ENCODE peak calls at places on chromosomes 2 and 18, in four cellular contexts. Z, E, A and P are unnamed samples. For H3K36me3, the result is how much of the 10 kb centered on the place peaks cover.

GRCh38 chr2:133092571-133092970 is 422.6 kb upstream of the LYPD1 start:
- DNase-seq in Z (no peak), E (peak), A (no peak), P (no peak)

GRCh38 chr18:10482363-10482984 is 28.0 kb downstream of the APCDD1 start:
- DNase-seq in Z (no peak), E (no peak), A (no peak), P (no peak)

GRCh38 chr2:198374375-198375072 is 570.1 kb downstream of the PLCL1 start:
- DNase-seq in Z (no peak), E (peak), A (peak), P (no peak)

GRCh38 chr2:104378853-104379374 is 475.0 kb upstream of the POU3F3 start:
- DNase-seq in Z (no peak), E (no peak), A (no peak), P (peak)

GRCh38 chr18:9095297-9096012 is 7.0 kb upstream of the NDUFV2 start:
- DNase-seq in Z (no peak), E (no peak), A (no peak), P (no peak)

GRCh38 chr18:79614211-79615028 is 65.2 kb upstream of the CTDP1 start:
- DNase-seq in Z (peak), E (no peak), A (no peak), P (no peak)

GRCh38 chr18:3256693-3257626 is 5.0 kb upstream of the MYL12B start:
- DNase-seq in Z (no peak), E (peak), A (peak), P (no peak)

GRCh38 chr2:238940806-238941205 is 92.9 kb downstream of the TWIST2 start:
- DNase-seq in Z (no peak), E (no peak), A (no peak), P (no peak)

GRCh38 chr2:6826081-6826913 is 39.4 kb downstream of the CMPK2 start:
- DNase-seq in Z (no peak), E (peak), A (peak), P (no peak)

DNA sequence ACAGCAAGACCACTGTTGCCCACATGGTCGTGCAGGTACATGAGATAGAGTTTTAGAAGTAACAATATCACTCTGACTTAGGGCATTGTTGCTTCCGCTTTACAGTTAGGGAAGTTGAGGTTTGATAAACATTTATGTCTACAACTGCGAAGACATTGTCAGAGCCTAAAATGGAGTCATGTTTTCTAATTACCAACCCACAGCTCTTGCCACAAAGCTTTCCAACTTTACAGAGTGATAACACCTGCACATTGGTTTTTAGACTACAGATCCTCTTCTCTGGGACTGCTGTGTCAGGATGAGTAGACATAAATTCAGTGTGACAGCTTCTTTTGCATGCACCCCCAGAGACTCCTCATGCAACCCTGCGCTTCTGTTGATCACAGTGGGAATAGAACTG is 119.0 kb downstream of the FEZ2 start:
- DNase-seq in Z (no peak), E (no peak), A (no peak), P (no peak)
- H3K36me3 ChIP-seq in Z (half or more), E (half or more), A (under half), P (under half)

GRCh38 chr2:134433469-134433868 is 179.6 kb downstream of the MGAT5 start:
- DNase-seq in Z (no peak), E (no peak), A (no peak), P (no peak)
- H3K36me3 ChIP-seq in Z (under half), E (under half), A (under half), P (under half)

DNA sequence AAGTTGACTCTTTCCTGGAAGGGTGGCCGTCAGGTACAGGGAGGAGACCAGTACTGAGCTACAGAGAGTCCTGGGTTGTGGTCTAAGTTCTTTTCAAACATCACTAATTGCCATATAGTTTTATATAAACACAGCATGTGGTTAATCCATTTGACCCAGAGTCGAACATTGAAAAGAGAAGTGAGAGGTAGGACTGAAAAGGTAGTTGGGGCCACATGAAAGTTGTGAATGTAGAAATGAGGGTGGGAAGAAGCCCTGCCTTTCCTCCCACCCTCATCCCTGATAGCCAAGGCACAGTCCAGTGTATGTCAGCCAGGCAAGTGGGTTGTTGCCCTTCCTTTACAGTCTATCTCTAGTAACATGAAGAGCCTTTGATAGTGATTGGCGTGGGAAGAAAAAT is 4.4 kb downstream of the DDX18 start:
- DNase-seq in Z (no peak), E (no peak), A (no peak), P (no peak)
- H3K36me3 ChIP-seq in Z (half or more), E (half or more), A (under half), P (half or more)

DNA sequence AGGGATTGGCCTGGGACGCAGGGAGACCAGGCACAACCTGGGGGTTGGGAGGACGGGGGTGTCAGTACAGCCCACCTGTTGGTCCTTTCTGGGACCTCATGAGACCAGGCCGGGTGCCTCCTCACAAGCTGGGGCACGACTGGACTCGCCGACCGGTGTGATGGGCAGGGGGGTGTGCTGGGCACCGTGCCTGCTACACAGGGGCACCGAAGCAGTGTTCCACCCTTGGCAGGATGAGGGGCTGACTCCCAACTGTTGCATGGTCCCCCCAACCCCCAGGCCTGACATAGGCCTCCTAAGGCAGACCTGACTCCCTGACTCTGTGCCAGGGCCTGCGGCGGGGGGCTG is 256.7 kb downstream of the ATAD2B start:
- DNase-seq in Z (no peak), E (no peak), A (no peak), P (no peak)
- H3K36me3 ChIP-seq in Z (under half), E (under half), A (under half), P (under half)

GRCh38 chr2:54641988-54642387 is 81.5 kb upstream of the EML6 start:
- DNase-seq in Z (no peak), E (no peak), A (no peak), P (peak)

GRCh38 chr2:54639609-54640008 is 83.9 kb upstream of the EML6 start:
- DNase-seq in Z (no peak), E (peak), A (no peak), P (no peak)

GRCh38 chr2:54644236-54644635 is 79.2 kb upstream of the EML6 start:
- DNase-seq in Z (no peak), E (no peak), A (no peak), P (no peak)

GRCh38 chr2:54640834-54641540 is 82.5 kb upstream of the EML6 start:
- DNase-seq in Z (no peak), E (no peak), A (no peak), P (no peak)

GRCh38 chr2:54642684-54643430 is 80.6 kb upstream of the EML6 start:
- DNase-seq in Z (no peak), E (no peak), A (no peak), P (no peak)
- H3K36me3 ChIP-seq in Z (half or more), E (half or more), A (half or more), P (under half)

DNA sequence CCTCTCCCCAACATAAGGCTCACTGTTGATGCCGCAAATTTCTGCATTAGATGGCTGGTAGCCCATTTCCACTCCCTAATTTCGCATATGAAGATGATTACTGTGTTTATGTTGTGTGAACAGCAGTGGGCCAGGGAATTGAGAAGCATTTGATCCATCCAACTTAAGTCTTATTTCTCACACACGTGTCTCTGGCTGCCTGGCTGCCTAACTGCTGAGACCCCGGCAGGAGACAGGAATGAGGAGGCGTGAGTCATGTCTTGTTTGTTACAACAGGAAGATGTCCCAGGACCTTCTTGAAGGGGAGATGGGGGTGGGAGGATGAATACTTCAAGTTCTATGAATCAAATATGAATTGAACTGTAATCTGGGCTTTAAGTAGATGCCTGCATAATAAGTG is 294.0 kb downstream of the ALK start:
- DNase-seq in Z (no peak), E (peak), A (no peak), P (no peak)
- H3K36me3 ChIP-seq in Z (under half), E (under half), A (under half), P (under half)

DNA sequence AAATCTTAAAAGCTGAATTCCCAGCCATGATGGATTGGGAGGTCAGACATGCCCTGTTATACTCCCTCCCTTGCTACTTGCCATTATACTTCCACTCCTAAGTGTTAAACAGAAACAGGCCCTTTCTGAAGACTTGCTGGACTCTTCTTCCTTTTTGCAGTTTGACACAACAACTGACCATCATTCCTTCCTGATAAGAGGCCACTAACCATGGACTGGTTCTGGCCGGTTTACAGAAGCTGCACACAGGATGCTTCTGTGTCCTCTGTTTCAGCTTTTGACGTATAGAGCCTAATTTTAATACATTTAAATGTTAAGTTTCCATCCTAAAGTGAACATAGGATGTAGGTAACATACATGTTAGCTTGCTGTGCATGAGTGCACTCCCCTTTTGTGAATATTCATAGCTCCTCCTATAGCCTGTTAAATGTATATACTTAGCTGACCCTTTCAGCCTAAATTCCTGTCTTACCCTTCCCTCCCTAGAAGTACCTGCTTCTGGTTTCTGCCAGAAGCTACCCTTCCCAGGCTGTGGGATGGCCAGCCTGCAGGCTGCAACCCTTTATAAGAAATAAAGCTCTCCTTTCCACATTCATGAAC is 13.2 kb downstream of the FBXO48 start:
- DNase-seq in Z (no peak), E (no peak), A (no peak), P (no peak)
- H3K36me3 ChIP-seq in Z (under half), E (under half), A (under half), P (under half)